ENCODE peak calls at places on chromosomes 11 and 22, in nine cellular contexts. Z, T, O, R, A, I, K, X and S are unnamed samples.

GRCh38 chr11:88158081-88158480 is 17.2 kb downstream of the RAB38 start:
- DNase-seq in Z (no peak), T (no peak), O (no peak), R (no peak), A (no peak), I (no peak), K (no peak), X (no peak), S (no peak)

GRCh38 chr22:27692243-27692642 is 109.3 kb downstream of the MN1 start:
- DNase-seq in Z (no peak), T (no peak), O (no peak), R (no peak), A (peak; percentile 28), I (no peak), K (no peak), X (no peak), S (no peak)

GRCh38 chr11:129388824-129389223 is 13.2 kb downstream of the BARX2 start:
- DNase-seq in Z (no peak), T (no peak), O (no peak), R (no peak), A (no peak), I (no peak), K (no peak), X (no peak), S (no peak)

GRCh38 chr11:12815931-12816494 is 141.8 kb downstream of the TEAD1 start:
- DNase-seq in Z (no peak), T (no peak), O (no peak), R (no peak), A (no peak), I (no peak), K (no peak), X (no peak), S (no peak)

GRCh38 chr11:8067567-8067928 is 13.5 kb upstream of the TUB start:
- DNase-seq in Z (no peak), T (peak; percentile 9), O (no peak), R (no peak), A (no peak), I (no peak), K (no peak), X (no peak), S (peak; percentile 12)

GRCh38 chr11:77163271-77163670 is 35.2 kb downstream of the MYO7A start:
- DNase-seq in Z (no peak), T (no peak), O (no peak), R (no peak), A (no peak), I (no peak), K (no peak), X (no peak), S (no peak)

GRCh38 chr22:17786435-17787158 is 12.3 kb upstream of the BID start:
- DNase-seq in Z (peak; percentile 39), T (peak; percentile 57), O (no peak), R (peak; percentile 32), A (peak; percentile 6), I (no peak), K (no peak), X (peak; percentile 42), S (peak; percentile 65)

GRCh38 chr22:21761086-21761485 is 25.5 kb upstream of the YPEL1 start:
- DNase-seq in Z (no peak), T (no peak), O (no peak), R (no peak), A (no peak), I (no peak), K (no peak), X (no peak), S (no peak)

GRCh38 chr22:45268167-45268957 is 16.4 kb upstream of the UPK3A start:
- DNase-seq in Z (no peak), T (peak; percentile 36), O (no peak), R (peak; percentile 21), A (no peak), I (no peak), K (no peak), X (peak; percentile 73), S (peak; percentile 34)

GRCh38 chr11:129960216-129961214 is 42.1 kb downstream of the PRDM10 start:
- DNase-seq in Z (peak; percentile 69), T (no peak), O (no peak), R (peak; percentile 77), A (peak; percentile 90), I (peak; percentile 98), K (peak; percentile 78), X (no peak), S (no peak)

GRCh38 chr11:124762077-124762623 is at the start of gene ESAM:
- DNase-seq in Z (no peak), T (peak; percentile 76), O (peak; percentile 86), R (no peak), A (no peak), I (peak; percentile 46), K (no peak), X (no peak), S (no peak)

GRCh38 chr11:85709983-85710382 is 24.0 kb upstream of the CCDC89 start:
- DNase-seq in Z (no peak), T (no peak), O (no peak), R (no peak), A (no peak), I (no peak), K (no peak), X (no peak), S (no peak)

GRCh38 chr22:22469527-22469926 is 39.0 kb downstream of the ZNF280B start:
- DNase-seq in Z (no peak), T (no peak), O (no peak), R (no peak), A (no peak), I (no peak), K (no peak), X (no peak), S (no peak)

DNA sequence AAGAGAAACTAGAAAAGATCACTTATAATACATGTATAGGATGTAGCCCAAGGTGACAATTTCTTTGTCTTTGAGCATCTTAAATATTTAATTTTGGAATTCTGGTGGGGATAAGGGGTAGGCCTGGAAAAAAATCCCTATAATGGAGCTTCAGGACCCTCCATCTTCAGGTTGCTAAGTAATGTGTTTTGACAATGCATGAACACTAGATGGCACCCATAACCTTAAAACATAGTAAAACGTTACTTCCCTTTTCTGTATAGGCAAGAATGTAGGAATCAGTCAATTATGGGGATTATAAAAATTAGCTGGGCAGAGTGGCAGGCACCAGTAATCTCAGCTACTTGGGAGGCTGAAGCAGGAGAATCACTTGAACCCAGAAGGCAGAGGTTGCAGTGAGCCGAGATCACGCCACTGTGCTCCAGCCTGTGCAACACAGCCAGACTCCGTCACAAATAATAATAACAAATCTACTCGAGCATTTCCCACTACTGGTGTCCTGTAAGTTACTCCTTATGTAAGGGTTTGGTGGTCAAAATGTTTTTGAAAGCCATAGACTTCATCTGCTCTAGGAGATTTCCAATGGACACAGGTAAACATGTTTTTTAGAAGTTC is 541.9 kb upstream of the CCDC90B start:
- DNase-seq in Z (peak; percentile 53), T (no peak), O (no peak), R (peak; percentile 57), A (peak; percentile 42), I (peak; percentile 55), K (no peak), X (no peak), S (no peak)
- TF ChIP-seq CTCF in Z (peak; percentile 57), T (peak; percentile 25), O (peak; percentile 44), R (peak; percentile 62), A (peak; percentile 79), I (peak; percentile 76), K (peak; percentile 49), X (peak; percentile 73), S (no peak)

GRCh38 chr11:92552942-92553341 is 328.3 kb downstream of the FAT3 start:
- DNase-seq in Z (peak; percentile 4), T (no peak), O (no peak), R (peak; percentile 12), A (no peak), I (peak; percentile 42), K (no peak), X (no peak), S (no peak)
- TF ChIP-seq CTCF in Z (no peak), T (no peak), O (no peak), R (peak; percentile 20), A (peak; percentile 47), I (peak; percentile 54), K (no peak), X (peak; percentile 20), S (no peak)

GRCh38 chr11:71298016-71298550 is 45.7 kb upstream of the SHANK2 start:
- DNase-seq in Z (no peak), T (peak; percentile 8), O (peak; percentile 41), R (no peak), A (no peak), I (no peak), K (no peak), X (no peak), S (no peak)
- TF ChIP-seq CTCF in Z (no peak), T (no peak), O (no peak), R (no peak), A (no peak), I (no peak), K (no peak), X (no peak), S (no peak)

GRCh38 chr22:28772633-28773460 is at the start of gene CCDC117:
- DNase-seq in Z (peak; percentile 97), T (peak; percentile 94), O (peak; percentile 97), R (peak; percentile 98), A (peak; percentile 87), I (peak; percentile 79), K (peak; percentile 78), X (peak; percentile 98), S (peak; percentile 98)
- TF ChIP-seq CTCF in Z (no peak), T (no peak), O (no peak), R (peak; percentile 10), A (peak; percentile 6), I (no peak), K (no peak), X (peak; percentile 23), S (peak; percentile 19)

GRCh38 chr11:73314121-73314948 is 6.3 kb downstream of the ARHGEF17 start:
- DNase-seq in Z (peak; percentile 67), T (no peak), O (peak; percentile 82), R (peak; percentile 80), A (peak; percentile 69), I (no peak), K (no peak), X (no peak), S (no peak)
- TF ChIP-seq CTCF in Z (no peak), T (no peak), O (no peak), R (no peak), A (peak; percentile 30), I (no peak), K (no peak), X (no peak), S (no peak)

GRCh38 chr11:67494371-67495233 is 10.6 kb downstream of the PITPNM1 start:
- DNase-seq in Z (no peak), T (no peak), O (no peak), R (no peak), A (no peak), I (no peak), K (no peak), X (no peak), S (no peak)
- TF ChIP-seq CTCF in Z (no peak), T (no peak), O (no peak), R (no peak), A (no peak), I (no peak), K (no peak), X (no peak), S (no peak)